ENCODE peak calls at places on chromosomes 3 and 15, in four cellular contexts. One of them, this sample, is unnamed.
A peak's percentile ranks its signal among the peaks of the same experiment; 100 is the strongest.

GRCh38 chr3:114089675-114090074 is 33.1 kb downstream of the QTRT2 start:
- DNase-seq in IMR-90: no peak
- DNase-seq in H1: no peak
- DNase-seq in H9: no peak
- DNase-seq in this sample: no peak

GRCh38 chr15:39896837-39897236 is 23.2 kb downstream of the GPR176 start:
- DNase-seq in H9: no peak
- DNase-seq in IMR-90: peak; percentile 88
- DNase-seq in H1: no peak
- DNase-seq in this sample: no peak

GRCh38 chr3:169266351-169266750 is 397.2 kb downstream of the MECOM start:
- DNase-seq in H9: no peak
- DNase-seq in IMR-90: no peak
- DNase-seq in H1: no peak
- DNase-seq in this sample: no peak

GRCh38 chr3:49661281-49661680 is 12.9 kb upstream of the APEH start:
- DNase-seq in H9: no peak
- DNase-seq in H1: no peak
- DNase-seq in IMR-90: no peak
- DNase-seq in this sample: no peak

GRCh38 chr15:27059610-27060202 is 88.7 kb downstream of the GABRG3 start:
- DNase-seq in IMR-90: peak; percentile 11
- DNase-seq in H1: peak; percentile 13
- DNase-seq in H9: peak; percentile 79
- DNase-seq in this sample: peak; percentile 82

GRCh38 chr3:169771651-169772529 is 1.3 kb upstream of the MYNN start:
- DNase-seq in H9: peak; percentile 74
- DNase-seq in H1: no peak
- DNase-seq in IMR-90: peak; percentile 72
- DNase-seq in this sample: peak; percentile 90

GRCh38 chr15:29904731-29905417 is 82.6 kb upstream of the TJP1 start:
- DNase-seq in IMR-90: peak; percentile 25
- DNase-seq in H1: no peak
- DNase-seq in H9: no peak
- DNase-seq in this sample: peak; percentile 10

GRCh38 chr3:151990696-151991376 is 117.4 kb downstream of the SUCNR1 start:
- DNase-seq in H9: no peak
- DNase-seq in H1: no peak
- DNase-seq in IMR-90: no peak
- DNase-seq in this sample: no peak

GRCh38 chr15:91369823-91370222 is 269.8 kb downstream of the SV2B start:
- DNase-seq in H1: no peak
- DNase-seq in IMR-90: no peak
- DNase-seq in H9: no peak
- DNase-seq in this sample: no peak

GRCh38 chr15:99692825-99693224 is 40.4 kb downstream of the LYSMD4 start:
- DNase-seq in H9: no peak
- DNase-seq in IMR-90: no peak
- DNase-seq in H1: no peak
- DNase-seq in this sample: peak; percentile 14

DNA sequence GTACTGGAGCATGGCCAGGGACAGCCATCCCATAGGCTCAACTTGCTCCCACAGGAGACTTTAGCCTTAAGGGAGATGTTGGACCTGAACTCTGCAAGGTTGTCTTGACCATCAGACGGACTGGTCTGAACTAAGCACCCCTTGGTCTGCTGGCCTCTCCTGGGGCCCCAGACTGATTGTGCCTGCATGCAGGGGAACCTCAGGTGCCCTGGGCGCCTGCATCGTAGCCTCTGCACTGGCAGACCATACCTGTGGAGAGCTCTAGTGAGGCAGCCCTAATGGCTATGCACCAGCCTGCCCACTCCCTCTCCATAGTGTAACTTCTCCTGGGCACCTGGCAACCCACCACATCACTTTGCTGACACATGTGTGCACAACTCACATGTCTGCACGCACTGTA is 395.6 kb downstream of the ZPLD1 start:
- DNase-seq in IMR-90: no peak
- DNase-seq in H1: no peak
- DNase-seq in H9: no peak
- DNase-seq in this sample: no peak
- H3K18ac ChIP-seq in IMR-90: no peak overlapping the region
- H3K18ac ChIP-seq in H1: no peak overlapping the region
- H3K18ac ChIP-seq in H9: no peak overlapping the region
- H3K18ac ChIP-seq in this sample: no peak overlapping the region

GRCh38 chr15:89778861-89779260 is 2.7 kb downstream of the MESP2 start:
- DNase-seq in H1: no peak
- DNase-seq in IMR-90: no peak
- DNase-seq in H9: no peak
- DNase-seq in this sample: no peak
- H3K56ac ChIP-seq in H1: no peak overlapping the region
- H3K56ac ChIP-seq in IMR-90: no peak overlapping the region
- H3K56ac ChIP-seq in H9: no peak overlapping the region
- H3K56ac ChIP-seq in this sample: peak overlapping the region; percentile 17

GRCh38 chr15:81126887-81127286 is 7.2 kb upstream of the CFAP161 start:
- DNase-seq in IMR-90: peak; percentile 41
- DNase-seq in H9: no peak
- DNase-seq in H1: no peak
- DNase-seq in this sample: no peak
- H2BK120ac ChIP-seq in IMR-90: no peak overlapping the region
- H2BK120ac ChIP-seq in H9: no peak overlapping the region
- H2BK120ac ChIP-seq in H1: no peak overlapping the region
- H2BK120ac ChIP-seq in this sample: no peak overlapping the region

GRCh38 chr15:73747847-73748605 is 5.1 kb downstream of the INSYN1 start:
- DNase-seq in H1: no peak
- DNase-seq in H9: no peak
- DNase-seq in IMR-90: no peak
- DNase-seq in this sample: no peak
- H3K18ac ChIP-seq in H1: peak overlapping the region; percentile 28
- H3K18ac ChIP-seq in H9: no peak overlapping the region
- H3K18ac ChIP-seq in IMR-90: no peak overlapping the region
- H3K18ac ChIP-seq in this sample: no peak overlapping the region

This sample was measured in mesendoderm.